ENCODE peak calls at places on chromosomes 7 and 10, in five cellular contexts. E, G, W, A and Y are unnamed samples.

GRCh38 chr7:12794722-12795302 is 107.4 kb downstream of the ARL4A start:
- DNase-seq in E (no peak), G (no peak), W (no peak), A (no peak), Y (no peak)

GRCh38 chr10:1159131-1160061 is 103.2 kb downstream of the WDR37 start:
- DNase-seq in E (no peak), G (no peak), W (no peak), A (no peak), Y (no peak)

GRCh38 chr7:47551550-47552121 is 30.3 kb downstream of the TNS3 start:
- DNase-seq in E (no peak), G (no peak), W (no peak), A (no peak), Y (no peak)

GRCh38 chr7:25308246-25308645 is 80.0 kb upstream of the NPVF start:
- DNase-seq in E (no peak), G (no peak), W (no peak), A (no peak), Y (no peak)

GRCh38 chr7:46854958-46855473 is 726.9 kb downstream of the TNS3 start:
- DNase-seq in E (no peak), G (no peak), W (no peak), A (no peak), Y (no peak)

GRCh38 chr7:116315803-116316202 is 105.5 kb downstream of the TES start:
- DNase-seq in E (no peak), G (no peak), W (no peak), A (no peak), Y (no peak)

GRCh38 chr7:27576360-27576944 is 86.2 kb downstream of the HIBADH start:
- DNase-seq in E (no peak), G (no peak), W (no peak), A (peak; percentile 79), Y (no peak)

GRCh38 chr10:66752714-66753113 is 173.1 kb upstream of the LRRTM3 start:
- DNase-seq in E (no peak), G (no peak), W (no peak), A (peak; percentile 74), Y (no peak)

GRCh38 chr7:142001163-142001874 is 5.6 kb downstream of the MGAM start:
- DNase-seq in E (no peak), G (no peak), W (no peak), A (peak; percentile 6), Y (peak; percentile 38)

GRCh38 chr10:28496017-28496416 is 36.9 kb upstream of the WAC start:
- DNase-seq in E (no peak), G (no peak), W (no peak), A (no peak), Y (no peak)

GRCh38 chr7:32941996-32942782 is 15.1 kb upstream of the FKBP9 start:
- DNase-seq in E (peak; percentile 25), G (peak; percentile 58), W (peak; percentile 37), A (no peak), Y (peak; percentile 69)

GRCh38 chr7:157432541-157432956 is 95.7 kb downstream of the DNAJB6 start:
- DNase-seq in E (no peak), G (no peak), W (peak; percentile 46), A (peak; percentile 62), Y (peak; percentile 28)

GRCh38 chr10:51763746-51764145 is 64.4 kb upstream of the CSTF2T start:
- DNase-seq in E (no peak), G (no peak), W (no peak), A (no peak), Y (no peak)

GRCh38 chr7:134062460-134062859 is 64.7 kb upstream of the LRGUK start:
- DNase-seq in E (no peak), G (no peak), W (no peak), A (no peak), Y (no peak)

GRCh38 chr7:157282141-157282801 is 54.5 kb upstream of the DNAJB6 start:
- DNase-seq in E (no peak), G (no peak), W (no peak), A (peak; percentile 82), Y (peak; percentile 72)

GRCh38 chr7:53325061-53325460 is 289.6 kb downstream of the POM121L12 start:
- DNase-seq in E (no peak), G (no peak), W (no peak), A (no peak), Y (no peak)

GRCh38 chr7:148264933-148265557 is 325.5 kb upstream of the C7orf33 start:
- DNase-seq in E (no peak), G (no peak), W (no peak), A (peak; percentile 69), Y (no peak)

GRCh38 chr7:124413029-124413428 is 352.6 kb downstream of the GPR37 start:
- DNase-seq in E (no peak), G (no peak), W (no peak), A (no peak), Y (no peak)

GRCh38 chr7:41107938-41108448 is 594.9 kb downstream of the INHBA start:
- DNase-seq in E (no peak), G (no peak), W (no peak), A (peak; percentile 96), Y (no peak)

GRCh38 chr7:22664988-22665798 is 61.8 kb upstream of the IL6 start:
- DNase-seq in E (no peak), G (peak; percentile 13), W (no peak), A (no peak), Y (no peak)

GRCh38 chr7:140283472-140283871 is 106.7 kb upstream of the KDM7A start:
- DNase-seq in E (no peak), G (no peak), W (no peak), A (no peak), Y (no peak)

GRCh38 chr7:155172141-155172540 is 102.0 kb downstream of the HTR5A start:
- DNase-seq in E (no peak), G (no peak), W (no peak), A (no peak), Y (no peak)

GRCh38 chr7:152363798-152364197 is 72.0 kb downstream of the KMT2C start:
- DNase-seq in E (no peak), G (no peak), W (no peak), A (no peak), Y (no peak)

GRCh38 chr10:1534820-1535219 is 202.5 kb downstream of the ADARB2 start:
- DNase-seq in E (no peak), G (no peak), W (no peak), A (no peak), Y (no peak)

GRCh38 chr7:119256446-119257131 is 1016.4 kb upstream of the KCND2 start:
- DNase-seq in E (no peak), G (no peak), W (no peak), A (peak; percentile 85), Y (no peak)

GRCh38 chr7:32942783-32943653 is 14.2 kb upstream of the FKBP9 start:
- DNase-seq in E (peak; percentile 39), G (peak; percentile 83), W (peak; percentile 68), A (peak; percentile 66), Y (peak; percentile 86)

GRCh38 chr10:35369049-35369760 is 32.9 kb downstream of the CCNY start:
- DNase-seq in E (no peak), G (no peak), W (no peak), A (no peak), Y (no peak)

GRCh38 chr10:30591249-30591670 is 38.3 kb downstream of the LYZL2 start:
- DNase-seq in E (no peak), G (no peak), W (peak; percentile 53), A (peak; percentile 61), Y (peak; percentile 29)

GRCh38 chr7:54986716-54987115 is 32.1 kb upstream of the EGFR start:
- DNase-seq in E (no peak), G (no peak), W (no peak), A (peak; percentile 70), Y (no peak)

GRCh38 chr7:105097619-105098018 is 83.6 kb downstream of the KMT2E start:
- DNase-seq in E (no peak), G (no peak), W (no peak), A (peak; percentile 89), Y (no peak)

GRCh38 chr10:118754132-118754555 is 626 bp downstream of the CACUL1 start:
- DNase-seq in E (peak; percentile 1), G (peak; percentile 65), W (peak; percentile 42), A (peak; percentile 31), Y (peak; percentile 34)

GRCh38 chr7:34622182-34622581 is 35.8 kb upstream of the NPSR1 start:
- DNase-seq in E (no peak), G (no peak), W (no peak), A (no peak), Y (no peak)

GRCh38 chr7:14377646-14378266 is 388.3 kb upstream of the ETV1 start:
- DNase-seq in E (no peak), G (no peak), W (no peak), A (no peak), Y (no peak)

GRCh38 chr7:65379318-65379717 is 5.7 kb downstream of the ZNF92 start:
- DNase-seq in E (no peak), G (no peak), W (no peak), A (no peak), Y (no peak)

GRCh38 chr7:107874605-107875446 is 16.2 kb upstream of the DLD start:
- DNase-seq in E (no peak), G (no peak), W (peak; percentile 35), A (peak; percentile 75), Y (peak; percentile 53)

GRCh38 chr7:106317971-106318370 is 33.2 kb upstream of the NAMPT start:
- DNase-seq in E (no peak), G (no peak), W (no peak), A (peak; percentile 16), Y (no peak)